ENCODE peak calls at places on chromosomes 12 and 14, in five cellular contexts. O, X, L, M and I are unnamed samples. For H3K36me3, the result is how much of the 10 kb centered on the place peaks cover.

GRCh38 chr12:12717586-12718381 is 616 bp downstream of the CDKN1B start:
- DNase-seq in X (peak), M (no peak), L (no peak), O (peak), I (no peak)

GRCh38 chr14:90522585-90523191 is 125.9 kb downstream of the CALM1 start:
- DNase-seq in X (peak), O (peak), M (no peak), L (peak), I (no peak)

GRCh38 chr12:28882444-28882843 is 266.6 kb upstream of the FAR2 start:
- DNase-seq in O (no peak), L (no peak), X (no peak), M (no peak), I (no peak)

GRCh38 chr12:52832960-52833905 is 878 bp downstream of the KRT79 start:
- DNase-seq in O (no peak), L (no peak), M (no peak), X (no peak), I (no peak)

GRCh38 chr12:104596128-104596799 is 139.5 kb downstream of the CHST11 start:
- DNase-seq in X (peak), M (no peak), L (no peak), O (peak), I (no peak)

GRCh38 chr12:57420482-57420881 is 10.4 kb downstream of the R3HDM2 start:
- DNase-seq in O (no peak), L (no peak), M (no peak), X (no peak), I (no peak)

GRCh38 chr12:18895946-18896345 is 158.0 kb downstream of the CAPZA3 start:
- DNase-seq in M (peak), X (no peak), L (no peak), O (no peak), I (no peak)

GRCh38 chr12:100024974-100025555 is 40.3 kb upstream of the ANKS1B start:
- DNase-seq in L (no peak), X (no peak), M (no peak), O (no peak), I (no peak)

GRCh38 chr12:117622741-117623140 is 261.3 kb upstream of the NOS1 start:
- DNase-seq in X (no peak), O (no peak), M (no peak), L (no peak), I (no peak)

GRCh38 chr14:91925727-91926121 is 21.8 kb downstream of the FBLN5 start:
- DNase-seq in M (no peak), O (no peak), L (no peak), X (peak), I (no peak)

GRCh38 chr12:130288201-130288600 is 49.5 kb upstream of the PIWIL1 start:
- DNase-seq in X (no peak), M (no peak), O (no peak), L (no peak), I (no peak)

GRCh38 chr12:131681257-131681620 is 29.7 kb upstream of the SFSWAP start:
- DNase-seq in L (no peak), X (no peak), O (no peak), M (no peak), I (peak)

GRCh38 chr12:75208851-75209781 is 523 bp downstream of the KCNC2 start:
- DNase-seq in X (no peak), M (no peak), O (no peak), L (no peak), I (no peak)

GRCh38 chr12:124964836-124965462 is 24.0 kb downstream of the DHX37 start:
- DNase-seq in L (no peak), O (no peak), X (no peak), M (no peak), I (no peak)

GRCh38 chr12:44875417-44875953 is 630 bp downstream of the NELL2 start:
- DNase-seq in L (no peak), X (no peak), M (no peak), O (no peak), I (no peak)

GRCh38 chr14:63650336-63650952 is 8.8 kb upstream of the WDR89 start:
- DNase-seq in M (no peak), O (no peak), L (no peak), X (no peak), I (no peak)

GRCh38 chr12:110861729-110862128 is 14.9 kb downstream of the CCDC63 start:
- DNase-seq in O (no peak), L (no peak), M (no peak), X (no peak), I (no peak)

GRCh38 chr14:95296595-95297365 is 22.9 kb downstream of the CLMN start:
- DNase-seq in M (no peak), X (no peak), L (no peak), O (no peak), I (no peak)

GRCh38 chr12:27914956-27915355 is 57.6 kb downstream of the PTHLH start:
- DNase-seq in O (no peak), X (no peak), M (no peak), L (no peak), I (no peak)

GRCh38 chr12:9388379-9388778 is 180.2 kb upstream of the PZP start:
- DNase-seq in M (no peak), X (no peak), O (no peak), L (no peak), I (no peak)

GRCh38 chr14:63468273-63468672 is 74.9 kb downstream of the PPP2R5E start:
- DNase-seq in L (no peak), O (no peak), M (no peak), X (no peak), I (no peak)

GRCh38 chr14:34713681-34714319 is 593 bp downstream of the CFL2 start:
- DNase-seq in L (peak), X (peak), M (peak), O (no peak), I (no peak)

GRCh38 chr14:75113932-75114539 is 12.8 kb downstream of the NEK9 start:
- DNase-seq in X (no peak), O (no peak), L (no peak), M (no peak), I (no peak)

GRCh38 chr12:69657376-69658137 is 41.5 kb downstream of the BEST3 start:
- DNase-seq in X (no peak), M (peak), O (no peak), L (no peak), I (no peak)

GRCh38 chr12:126982707-126983106 is 1284.3 kb upstream of the TMEM132C start:
- DNase-seq in O (no peak), X (no peak), L (no peak), M (no peak), I (no peak)

GRCh38 chr12:102965281-102966155 is 8.0 kb downstream of the ASCL1 start:
- DNase-seq in O (no peak), L (no peak), X (no peak), M (no peak), I (no peak)

GRCh38 chr14:77554816-77555599 is 56.4 kb upstream of the ISM2 start:
- DNase-seq in M (no peak), O (no peak), L (no peak), X (no peak), I (no peak)

GRCh38 chr12:45259732-45260480 is 44.0 kb downstream of the ANO6 start:
- DNase-seq in O (no peak), M (no peak), L (no peak), X (no peak), I (no peak)

GRCh38 chr14:89730692-89731091 is 223.8 kb downstream of the EFCAB11 start:
- DNase-seq in L (no peak), M (no peak), X (no peak), O (no peak), I (no peak)

GRCh38 chr14:89578048-89578619 is 161.1 kb upstream of the FOXN3 start:
- DNase-seq in O (no peak), X (no peak), M (no peak), L (no peak), I (no peak)

GRCh38 chr14:99666533-99666932 is 17.6 kb upstream of the CYP46A1 start:
- DNase-seq in M (no peak), L (no peak), O (no peak), X (no peak), I (no peak)

GRCh38 chr12:47097276-47097896 is 17.6 kb upstream of the AMIGO2 start:
- DNase-seq in L (no peak), M (no peak), O (no peak), X (no peak), I (no peak)

GRCh38 chr12:120528861-120529525 is at the start of gene COQ5:
- DNase-seq in L (peak), O (peak), X (peak), M (peak), I (peak)
- H3K36me3 ChIP-seq in L (under half), O (under half), X (under half), M (under half), I (under half)

GRCh38 chr12:4331842-4332241 is 10.8 kb downstream of the TIGAR start:
- DNase-seq in M (no peak), X (no peak), L (no peak), O (no peak), I (no peak)
- H3K4me3 ChIP-seq in M (no peak), X (no peak), L (no peak), O (no peak), I (no peak)

DNA sequence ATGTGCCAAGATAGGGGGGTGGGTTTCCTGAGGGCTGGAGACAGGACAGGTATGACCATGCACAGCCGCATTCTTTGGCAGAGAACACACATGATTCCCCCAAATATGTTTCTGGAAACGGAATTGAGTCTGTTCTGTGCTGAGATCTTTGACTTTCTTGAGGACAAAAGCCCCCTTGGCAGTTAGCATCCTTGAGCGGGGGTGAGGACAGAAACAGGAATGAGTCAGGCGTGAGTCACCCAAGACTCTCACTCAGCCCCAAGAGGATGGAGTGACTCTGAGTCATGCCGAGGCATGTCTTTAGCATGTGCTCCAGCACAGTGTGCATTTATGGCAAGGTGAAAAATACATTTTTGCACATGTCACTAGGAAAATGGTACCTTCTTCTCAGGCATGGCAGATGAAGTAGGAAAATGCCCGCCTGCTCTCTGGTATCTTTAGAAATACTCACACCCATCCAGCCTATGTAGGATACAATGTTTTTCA is 52.1 kb downstream of the DAD1 start:
- DNase-seq in L (peak), X (peak), M (peak), O (peak), I (peak)
- TF ChIP-seq EP300 in L (no peak), X (no peak), M (peak), O (no peak), I (no peak)

GRCh38 chr14:20386276-20386855 is 26.9 kb downstream of the TEP1 start:
- DNase-seq in X (no peak), O (no peak), L (no peak), M (no peak), I (no peak)

GRCh38 chr14:20384321-20384720 is 29.0 kb downstream of the TEP1 start:
- DNase-seq in O (no peak), X (no peak), M (no peak), L (no peak), I (no peak)

GRCh38 chr14:20388159-20388558 is 25.1 kb downstream of the TEP1 start:
- DNase-seq in O (no peak), L (no peak), X (no peak), M (no peak), I (no peak)

GRCh38 chr14:20384886-20385285 is 28.4 kb downstream of the TEP1 start:
- DNase-seq in X (no peak), O (no peak), M (no peak), L (no peak), I (no peak)

DNA sequence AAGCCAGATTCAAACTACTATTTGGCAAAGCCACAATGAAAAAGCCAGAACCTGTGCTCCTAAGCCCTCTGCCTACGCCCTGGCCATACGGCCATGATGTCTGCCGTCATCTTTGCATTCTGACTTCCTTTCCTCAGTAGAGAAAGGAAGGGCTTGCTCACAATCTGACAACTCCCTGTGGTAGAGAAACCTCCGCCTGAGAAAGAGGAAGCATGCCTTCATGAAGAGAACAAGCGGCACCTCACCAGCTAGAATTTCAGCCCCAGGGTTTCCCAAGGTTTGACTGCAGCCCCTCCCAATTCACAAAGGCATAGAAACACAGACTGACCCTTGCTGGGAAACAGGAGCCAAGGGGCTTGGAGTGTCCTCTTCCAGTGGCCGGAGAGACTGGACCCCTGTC is 25.7 kb downstream of the TEP1 start:
- DNase-seq in O (no peak), X (no peak), L (no peak), M (no peak), I (no peak)
- H3K36me3 ChIP-seq in O (under half), X (half or more), L (half or more), M (under half), I (half or more)

GRCh38 chr12:64679487-64679983 is 69.2 kb downstream of the RASSF3 start:
- DNase-seq in X (peak), M (peak), O (peak), L (peak), I (peak)
- H3K4me3 ChIP-seq in X (peak), M (no peak), O (peak), L (no peak), I (peak)

GRCh38 chr14:50924236-50924635 is 20.0 kb downstream of the PYGL start:
- DNase-seq in O (no peak), L (no peak), X (no peak), M (no peak), I (no peak)

GRCh38 chr14:50924848-50925247 is 19.4 kb downstream of the PYGL start:
- DNase-seq in M (no peak), X (no peak), O (no peak), L (no peak), I (no peak)

GRCh38 chr14:50929506-50929905 is 14.8 kb downstream of the PYGL start:
- DNase-seq in L (no peak), O (no peak), M (no peak), X (no peak), I (no peak)

GRCh38 chr14:50926851-50927386 is 17.4 kb downstream of the PYGL start:
- DNase-seq in O (no peak), M (peak), X (no peak), L (no peak), I (no peak)

GRCh38 chr14:50928002-50928635 is 16.2 kb downstream of the PYGL start:
- DNase-seq in L (no peak), M (no peak), X (no peak), O (no peak), I (no peak)
- TF ChIP-seq EP300 in L (no peak), M (no peak), X (no peak), O (no peak), I (no peak)

DNA sequence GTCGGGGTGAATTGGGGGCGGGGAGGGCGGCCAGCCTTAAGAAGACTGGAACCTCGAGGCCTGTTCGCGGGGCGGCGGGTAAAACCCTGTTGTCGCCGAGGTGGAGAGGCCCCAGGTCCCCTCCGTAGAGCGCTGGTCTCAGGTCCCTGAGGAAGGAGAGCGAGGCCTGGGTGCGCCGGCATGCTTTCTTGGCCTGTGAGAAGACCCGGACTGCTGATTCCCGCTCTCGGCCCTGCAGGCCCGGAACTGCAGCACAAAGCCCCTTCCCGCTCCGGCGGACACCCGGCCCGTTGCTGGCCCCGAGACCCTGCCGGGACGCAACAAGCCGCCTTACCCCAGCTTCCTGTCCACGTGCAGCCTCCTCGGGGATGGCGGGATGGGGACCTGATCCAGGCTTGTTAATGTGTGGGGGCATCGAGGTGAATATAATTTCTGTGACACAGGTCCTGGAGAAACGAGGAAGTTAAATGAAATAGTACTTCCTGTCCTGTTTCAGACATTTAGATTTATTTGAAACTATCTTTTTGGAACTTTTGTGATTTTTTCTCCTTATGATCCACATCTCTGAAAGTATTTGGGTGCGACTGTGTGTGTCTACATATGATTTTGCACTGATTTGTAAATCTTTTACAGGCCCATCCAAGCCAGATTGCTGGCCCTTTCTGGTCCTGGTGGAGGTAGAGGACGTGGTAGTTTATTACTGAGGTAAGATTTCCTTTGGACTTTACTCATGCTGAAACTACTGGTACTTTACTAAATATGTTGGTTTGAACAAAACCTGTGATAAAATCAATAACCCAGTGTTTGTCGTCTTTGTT is 600 bp downstream of the PNN start:
- DNase-seq in O (no peak), X (no peak), L (no peak), M (no peak), I (no peak)
- H3K36me3 ChIP-seq in O (under half), X (under half), L (under half), M (under half), I (under half)

GRCh38 chr12:106953352-106954260 is 2.1 kb upstream of the TMEM263 start:
- DNase-seq in X (no peak), O (no peak), L (no peak), M (no peak), I (no peak)
- H3K4me3 ChIP-seq in X (no peak), O (no peak), L (no peak), M (peak), I (no peak)

DNA sequence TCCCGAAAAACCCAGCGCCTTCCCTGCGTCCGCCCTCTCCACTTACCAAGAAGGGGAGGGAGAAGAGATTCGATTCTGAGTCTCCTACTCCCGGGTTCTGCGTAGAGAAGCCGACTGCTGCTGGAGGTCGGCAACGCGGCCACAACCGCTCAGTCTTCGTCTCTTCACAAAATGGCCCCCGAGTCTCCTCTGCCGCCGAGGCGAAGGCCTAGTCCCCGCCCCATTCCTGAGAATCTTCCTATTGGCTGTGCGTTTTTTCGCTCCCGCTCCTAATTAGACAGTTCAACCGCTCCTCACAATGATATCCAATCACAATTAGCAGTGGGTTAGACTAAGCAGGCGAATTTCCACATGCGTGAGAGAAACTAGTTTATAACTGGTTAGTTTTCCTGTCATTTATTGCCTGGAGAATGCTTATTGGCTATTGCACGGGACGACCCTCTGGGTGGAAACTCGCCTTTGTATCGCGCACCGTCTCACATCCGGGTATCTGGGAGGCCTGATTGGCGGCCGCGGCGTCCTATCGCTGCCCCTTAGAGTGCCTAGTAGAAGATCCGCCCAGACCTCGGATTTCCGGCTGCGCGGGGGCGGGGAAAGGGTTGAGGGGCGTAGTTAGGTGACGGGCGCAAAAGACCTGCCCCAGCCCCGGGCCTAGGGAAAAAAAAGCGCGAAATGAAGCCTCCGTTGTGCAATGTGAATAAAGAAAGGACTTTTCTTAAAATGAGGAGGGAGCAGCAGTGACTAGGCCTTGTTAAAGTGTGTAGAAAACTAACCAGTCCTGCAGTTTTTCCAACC is at the start of gene HNRNPC:
- DNase-seq in L (peak), X (peak), O (peak), M (peak), I (peak)
- TF ChIP-seq EP300 in L (no peak), X (no peak), O (no peak), M (no peak), I (no peak)